ENCODE peak calls at places on chromosomes 1 and 21, in six cellular contexts. E is neural crest cell, K is retinal pigment epithelial cell, V is OCI-LY7, Y is astrocyte of the spinal cord, D is pancreas. U is an unnamed sample.

GRCh38 chr1:72284084-72284397 is 1.7 kb upstream of the NEGR1 start:
- DNase-seq in Y (peak), D (no peak), K (peak), V (no peak), E (peak), U (no peak)

GRCh38 chr1:235011599-235012435 is 116.8 kb downstream of the TOMM20 start:
- DNase-seq in V (peak), Y (peak), K (peak), E (no peak), D (peak), U (peak)

GRCh38 chr1:151542710-151543129 is 2.6 kb downstream of the TUFT1 start:
- DNase-seq in Y (peak), V (no peak), K (peak), D (no peak), E (no peak), U (peak)

GRCh38 chr1:29390491-29391361 is 154.4 kb downstream of the PTPRU start:
- DNase-seq in E (no peak), Y (no peak), V (no peak), D (no peak), K (no peak), U (no peak)

GRCh38 chr1:78526496-78526895 is 35.7 kb downstream of the PTGFR start:
- DNase-seq in K (no peak), Y (no peak), D (no peak), V (no peak), E (no peak), U (no peak)

GRCh38 chr1:82931051-82931450 is 1067.9 kb downstream of the TTLL7 start:
- DNase-seq in D (no peak), E (no peak), V (no peak), K (no peak), Y (no peak), U (peak)

GRCh38 chr1:64851664-64852063 is 106.8 kb downstream of the RAVER2 start:
- DNase-seq in V (no peak), K (no peak), D (no peak), Y (no peak), E (no peak), U (no peak)

GRCh38 chr1:183918589-183918988 is 113.7 kb downstream of the RGL1 start:
- DNase-seq in D (no peak), K (no peak), Y (no peak), V (no peak), E (no peak), U (no peak)

GRCh38 chr1:89987170-89987819 is 7.6 kb upstream of the ZNF326 start:
- DNase-seq in Y (peak), K (no peak), V (peak), E (peak), D (peak), U (peak)

GRCh38 chr21:37145635-37146111 is 72.6 kb downstream of the TTC3 start:
- DNase-seq in V (no peak), D (no peak), E (no peak), K (no peak), Y (peak), U (no peak)

GRCh38 chr1:155909894-155910293 is 1.3 kb downstream of the RIT1 start:
- DNase-seq in D (no peak), Y (peak), E (no peak), K (no peak), V (peak), U (peak)

GRCh38 chr1:2344744-2345296 is 46.5 kb downstream of the MORN1 start:
- DNase-seq in Y (no peak), V (no peak), D (no peak), K (no peak), E (no peak), U (no peak)

GRCh38 chr21:45283611-45284455 is 3.9 kb downstream of the POFUT2 start:
- DNase-seq in K (no peak), V (no peak), Y (no peak), E (no peak), D (no peak), U (no peak)

GRCh38 chr21:42397291-42398129 is 1.7 kb upstream of the TMPRSS3 start:
- DNase-seq in V (peak), E (no peak), D (no peak), K (no peak), Y (no peak), U (no peak)

GRCh38 chr1:197989058-197989457 is 71.9 kb downstream of the LHX9 start:
- DNase-seq in D (no peak), E (no peak), V (no peak), K (no peak), Y (no peak), U (no peak)

GRCh38 chr1:204322329-204322868 is 37.3 kb downstream of the PLEKHA6 start:
- DNase-seq in V (no peak), E (no peak), Y (no peak), K (no peak), D (no peak), U (no peak)

GRCh38 chr1:27447883-27448282 is 42.1 kb downstream of the WASF2 start:
- DNase-seq in E (no peak), D (no peak), Y (no peak), V (no peak), K (no peak), U (no peak)

GRCh38 chr1:12406218-12407021 is 176.6 kb downstream of the VPS13D start:
- DNase-seq in Y (peak), E (no peak), V (no peak), K (no peak), D (no peak), U (no peak)

GRCh38 chr1:116817582-116818064 is 63.4 kb downstream of the CD2 start:
- DNase-seq in V (peak), K (peak), E (peak), D (peak), Y (no peak), U (peak)

GRCh38 chr1:179809506-179810366 is 66.6 kb downstream of the FAM163A start:
- DNase-seq in E (peak), Y (peak), D (peak), V (peak), K (no peak), U (peak)

GRCh38 chr1:205042911-205043806 is at the start of gene CNTN2:
- DNase-seq in V (no peak), K (no peak), Y (no peak), D (no peak), E (no peak), U (no peak)

GRCh38 chr1:171220551-171221175 is 27.6 kb upstream of the FMO1 start:
- DNase-seq in E (peak), K (no peak), D (no peak), Y (peak), V (no peak), U (no peak)

GRCh38 chr1:228477263-228477662 is 9.9 kb upstream of the RNF187 start:
- DNase-seq in V (no peak), E (no peak), Y (no peak), D (no peak), K (no peak), U (no peak)

DNA sequence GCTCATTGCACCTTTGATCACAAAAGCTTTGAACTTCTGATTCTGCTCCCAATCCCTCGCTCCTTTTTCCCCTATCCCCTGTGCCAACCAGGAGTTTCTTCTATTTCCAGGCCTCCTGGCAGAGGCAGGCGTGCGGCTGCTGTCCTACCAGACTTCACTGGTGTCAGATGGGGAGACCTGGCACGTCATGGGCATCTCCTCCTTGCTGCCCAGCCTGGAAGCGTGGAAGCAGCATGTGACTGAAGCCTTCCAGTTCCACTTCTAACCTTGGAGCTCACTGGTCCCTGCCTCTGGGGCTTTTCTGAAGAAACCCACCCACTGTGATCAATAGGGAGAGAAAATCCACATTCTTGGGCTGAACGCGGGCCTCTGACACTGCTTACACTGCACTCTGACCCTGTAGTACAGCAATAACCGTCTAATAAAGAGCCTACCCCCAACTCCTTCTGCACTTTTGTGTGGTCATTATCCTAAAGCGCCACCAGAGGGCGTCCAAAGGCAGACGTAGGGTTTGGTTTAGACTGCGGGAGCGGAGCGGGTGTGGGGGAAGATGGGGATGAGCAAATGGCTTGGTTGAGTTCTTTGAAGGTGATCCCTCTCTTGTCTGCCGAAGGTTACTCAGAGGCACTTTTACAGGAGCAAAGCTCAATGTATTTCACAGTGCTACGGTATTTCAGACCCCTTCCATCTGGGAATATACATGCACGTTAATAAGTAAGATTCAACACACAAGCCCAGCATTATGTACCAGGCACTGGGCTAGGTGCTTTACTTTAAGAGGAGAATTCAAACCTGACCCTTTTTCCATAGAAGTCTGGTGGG is 24.7 kb downstream of the HMGCS2 start:
- DNase-seq in V (peak), K (no peak), E (peak), D (peak), Y (peak), U (peak)
- TF ChIP-seq CTCF in V (peak), K (peak), E (peak), D (peak), Y (peak), U (peak)

GRCh38 chr1:188128761-188129160 is 1300.0 kb downstream of the PLA2G4A start:
- DNase-seq in E (no peak), K (no peak), Y (peak), V (no peak), D (no peak), U (no peak)
- TF ChIP-seq CTCF in E (no peak), K (peak), Y (no peak), V (no peak), D (no peak), U (no peak)

DNA sequence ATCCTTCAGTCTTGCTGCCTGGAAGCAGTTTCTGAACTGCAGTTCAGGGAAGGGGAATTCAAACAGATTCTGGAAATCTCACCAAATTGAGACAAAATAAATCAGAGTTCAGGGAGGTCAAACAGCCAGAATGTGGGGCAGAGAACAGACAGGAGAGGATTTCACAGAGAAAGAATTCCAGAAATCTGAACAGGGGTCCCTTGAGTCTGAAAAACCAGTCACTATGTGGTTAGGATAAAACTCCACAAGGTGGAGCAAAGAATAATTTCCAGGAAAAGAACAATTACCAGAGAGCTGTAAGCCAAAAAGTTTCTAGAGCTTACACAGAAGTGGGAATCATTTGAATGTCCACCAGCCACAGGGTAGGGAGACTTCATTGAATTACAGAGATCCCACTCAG is 84.7 kb downstream of the URB2 start:
- DNase-seq in Y (peak), E (no peak), V (no peak), D (no peak), K (no peak), U (no peak)
- TF ChIP-seq CTCF in Y (peak), E (peak), V (no peak), D (no peak), K (peak), U (no peak)

DNA sequence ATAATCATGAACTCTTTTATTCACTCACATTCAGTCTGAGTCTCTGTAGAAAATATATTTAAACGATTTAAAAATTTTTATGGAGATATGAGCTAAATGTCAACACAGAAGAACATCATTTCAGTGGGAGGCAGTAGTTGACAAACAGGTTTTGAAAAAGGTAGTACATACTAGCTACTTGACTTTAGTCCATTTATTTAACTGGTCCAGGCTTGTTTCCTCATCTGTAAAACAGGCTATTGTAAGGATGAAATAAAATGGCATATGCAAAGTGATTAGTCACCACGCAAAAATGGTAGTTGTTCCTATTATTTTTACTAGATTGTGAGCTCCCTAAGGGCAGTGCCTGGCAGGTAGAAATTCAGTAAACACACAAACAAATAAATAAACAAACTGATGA is 75.2 kb downstream of the NTPCR start:
- DNase-seq in V (no peak), Y (no peak), E (no peak), K (no peak), D (no peak), U (no peak)
- TF ChIP-seq CTCF in V (no peak), Y (no peak), E (no peak), K (no peak), D (no peak), U (no peak)

DNA sequence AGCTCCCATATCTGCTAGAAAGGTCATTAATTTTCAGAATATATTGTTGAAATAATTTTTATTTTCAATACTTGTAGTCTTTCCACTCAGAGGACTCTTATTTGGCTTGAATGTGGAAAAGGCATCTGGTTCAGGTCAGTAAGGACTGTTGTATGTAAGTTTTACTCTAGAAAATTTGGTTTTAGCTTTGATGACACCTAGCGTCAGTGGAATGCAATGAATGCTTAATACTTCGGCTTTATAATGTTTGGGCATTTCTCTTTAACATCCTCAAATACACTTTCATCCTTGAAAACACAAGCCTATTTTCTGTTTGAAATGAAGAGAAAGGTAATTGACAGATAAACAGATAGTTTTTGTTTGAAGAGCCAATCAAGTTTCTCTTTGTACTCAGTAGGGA is 63.3 kb downstream of the LRRC40 start:
- DNase-seq in K (no peak), D (no peak), Y (peak), E (no peak), V (no peak), U (no peak)
- TF ChIP-seq CTCF in K (peak), D (no peak), Y (peak), E (peak), V (peak), U (no peak)

U was measured in PC-9.